ENCODE peak calls at places on chromosomes 3 and 15, in four cellular contexts. S, M, R and L are unnamed samples. For H3K9me3, the result is how much of the 10 kb centered on the place peaks cover.

GRCh38 chr3:52244061-52244628 is 1.4 kb upstream of the PPM1M start:
- DNase-seq in M (no peak), R (no peak), S (peak), L (peak)

GRCh38 chr3:72591522-72592421 is 256.5 kb downstream of the SHQ1 start:
- DNase-seq in R (peak), M (no peak), S (peak), L (peak)

GRCh38 chr15:48501208-48501607 is 144.3 kb downstream of the FBN1 start:
- DNase-seq in R (no peak), M (no peak), S (no peak), L (no peak)

GRCh38 chr15:82135645-82136044 is 89.8 kb upstream of the MEX3B start:
- DNase-seq in R (no peak), S (no peak), M (no peak), L (no peak)

GRCh38 chr15:39515765-39516164 is 65.1 kb upstream of the THBS1 start:
- DNase-seq in M (no peak), S (no peak), R (no peak), L (no peak)

GRCh38 chr3:87350367-87351199 is 74.2 kb upstream of the POU1F1 start:
- DNase-seq in R (peak), M (peak), S (peak), L (peak)

GRCh38 chr3:34365766-34366165 is 567.3 kb downstream of the PDCD6IP start:
- DNase-seq in S (no peak), M (no peak), R (no peak), L (no peak)

GRCh38 chr15:93027413-93027812 is 61.6 kb downstream of the RGMA start:
- DNase-seq in M (no peak), S (no peak), R (no peak), L (no peak)

GRCh38 chr15:77507151-77507847 is 86.6 kb downstream of the HMG20A start:
- DNase-seq in S (peak), M (no peak), R (no peak), L (no peak)

GRCh38 chr15:31307270-31308184 is 19.1 kb upstream of the KLF13 start:
- DNase-seq in R (no peak), M (no peak), S (no peak), L (no peak)

GRCh38 chr3:159859424-159859823 is 129.2 kb upstream of the IL12A start:
- DNase-seq in S (no peak), R (no peak), M (no peak), L (no peak)

GRCh38 chr3:159858650-159859049 is 130.0 kb upstream of the IL12A start:
- DNase-seq in M (no peak), R (no peak), S (no peak), L (no peak)

GRCh38 chr3:159856496-159857098 is 132.0 kb upstream of the IL12A start:
- DNase-seq in R (peak), M (no peak), S (no peak), L (no peak)

GRCh38 chr3:159855599-159856495 is 132.8 kb upstream of the IL12A start:
- DNase-seq in S (peak), R (peak), M (no peak), L (no peak)

GRCh38 chr3:159857840-159858239 is 130.8 kb upstream of the IL12A start:
- DNase-seq in S (no peak), M (no peak), R (no peak), L (no peak)
- H3K27ac ChIP-seq in S (no peak), M (no peak), R (no peak), L (no peak)

DNA sequence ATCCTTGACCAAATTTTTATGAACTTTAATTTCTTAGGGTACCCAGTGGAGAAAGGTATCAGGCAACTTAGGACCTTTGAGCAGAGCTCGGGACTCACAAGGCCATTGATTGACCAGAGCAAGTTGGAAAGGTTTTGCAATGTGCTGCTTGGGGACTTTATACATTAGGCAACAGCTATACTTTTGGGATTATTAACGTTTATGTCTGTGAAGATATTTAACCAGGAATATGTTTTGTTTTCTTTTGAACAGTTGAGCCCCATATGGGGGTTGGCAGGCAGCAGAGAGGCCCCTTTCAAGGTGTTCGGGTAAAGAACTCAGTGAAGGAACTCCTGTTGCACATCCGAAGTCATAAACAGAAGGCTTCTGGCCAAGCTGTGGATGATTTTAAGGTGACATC is 2.5 kb downstream of the NFKBIZ start:
- DNase-seq in R (no peak), S (no peak), M (no peak), L (no peak)
- H3K4me2 ChIP-seq in R (peak), S (peak), M (peak), L (peak)

GRCh38 chr15:27889258-27889657 is 209.9 kb downstream of the OCA2 start:
- DNase-seq in S (peak), M (no peak), R (no peak), L (no peak)
- H3K9me3 ChIP-seq in S (under half), M (under half), R (under half), L (under half)

DNA sequence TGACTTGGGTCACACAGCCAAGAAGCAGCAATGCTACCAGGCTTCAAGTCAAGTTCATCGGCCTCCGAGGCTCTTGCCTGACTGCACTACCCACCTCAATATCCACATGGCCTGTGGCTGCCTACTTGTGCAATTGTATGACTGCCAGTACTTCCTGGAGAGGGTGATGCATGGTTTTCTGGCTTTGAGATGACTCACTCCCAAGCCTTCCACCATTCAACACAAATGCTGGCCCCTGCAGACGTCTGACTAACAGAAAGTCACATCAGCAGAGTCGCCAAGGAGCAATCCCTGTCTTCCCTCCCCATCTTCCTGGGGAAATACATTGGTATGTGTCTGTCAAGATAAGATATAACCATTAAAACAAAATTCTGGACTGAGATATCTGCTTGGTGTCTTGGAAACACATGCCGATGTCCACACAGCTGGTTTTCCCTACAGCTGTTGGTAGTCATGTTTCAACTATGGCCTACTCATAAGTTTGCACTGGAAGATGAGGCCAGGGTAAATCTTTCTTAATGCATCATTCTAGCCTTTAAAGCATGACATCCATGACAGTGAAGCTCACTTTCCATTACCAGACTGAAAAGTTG is 79.6 kb upstream of the SPATA12 start:
- DNase-seq in S (peak), M (no peak), R (no peak), L (peak)
- H3K27ac ChIP-seq in S (peak), M (no peak), R (no peak), L (peak)

GRCh38 chr15:100537326-100537725 is 8.6 kb upstream of the CERS3 start:
- DNase-seq in S (no peak), R (no peak), M (no peak), L (no peak)
- H3K4me2 ChIP-seq in S (no peak), R (no peak), M (no peak), L (no peak)

DNA sequence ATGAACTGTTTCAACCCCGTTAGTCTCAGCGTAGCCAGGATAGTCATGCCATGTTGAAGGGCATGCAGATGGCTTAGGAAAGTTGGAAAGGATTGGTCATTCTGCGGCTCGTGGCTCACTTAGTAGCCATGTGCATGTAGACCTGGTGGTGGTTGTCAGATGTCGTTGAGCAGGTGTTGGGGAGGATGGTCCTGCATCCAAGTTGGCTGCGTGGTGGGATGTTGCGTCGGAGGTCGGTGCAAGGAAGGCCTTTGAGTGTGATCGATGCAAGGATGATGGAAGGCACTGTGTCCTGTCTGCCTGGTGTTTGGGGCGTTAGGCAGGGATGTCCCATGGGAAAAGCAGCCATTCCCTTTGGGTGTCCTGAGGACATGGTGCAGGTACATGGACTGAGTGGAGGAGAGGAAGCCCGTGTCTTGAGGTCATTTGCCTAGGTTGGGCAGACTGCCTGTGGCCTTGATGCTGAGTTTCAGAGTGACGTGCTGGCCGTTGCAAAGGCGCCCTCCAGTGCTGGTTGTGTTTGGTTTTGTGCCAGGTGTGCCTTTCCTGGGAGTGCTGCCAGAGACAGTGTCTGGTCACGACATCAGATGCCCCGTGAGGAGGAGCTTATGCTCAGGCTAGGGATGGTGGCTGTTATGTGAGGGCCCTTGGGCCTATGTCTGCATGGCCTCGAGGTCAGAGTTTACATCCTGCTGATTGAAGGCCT is 103.4 kb downstream of the SNRPN start:
- DNase-seq in S (no peak), R (no peak), M (no peak), L (no peak)
- H3K9me3 ChIP-seq in S (half or more), R (under half), M (half or more), L (half or more)

DNA sequence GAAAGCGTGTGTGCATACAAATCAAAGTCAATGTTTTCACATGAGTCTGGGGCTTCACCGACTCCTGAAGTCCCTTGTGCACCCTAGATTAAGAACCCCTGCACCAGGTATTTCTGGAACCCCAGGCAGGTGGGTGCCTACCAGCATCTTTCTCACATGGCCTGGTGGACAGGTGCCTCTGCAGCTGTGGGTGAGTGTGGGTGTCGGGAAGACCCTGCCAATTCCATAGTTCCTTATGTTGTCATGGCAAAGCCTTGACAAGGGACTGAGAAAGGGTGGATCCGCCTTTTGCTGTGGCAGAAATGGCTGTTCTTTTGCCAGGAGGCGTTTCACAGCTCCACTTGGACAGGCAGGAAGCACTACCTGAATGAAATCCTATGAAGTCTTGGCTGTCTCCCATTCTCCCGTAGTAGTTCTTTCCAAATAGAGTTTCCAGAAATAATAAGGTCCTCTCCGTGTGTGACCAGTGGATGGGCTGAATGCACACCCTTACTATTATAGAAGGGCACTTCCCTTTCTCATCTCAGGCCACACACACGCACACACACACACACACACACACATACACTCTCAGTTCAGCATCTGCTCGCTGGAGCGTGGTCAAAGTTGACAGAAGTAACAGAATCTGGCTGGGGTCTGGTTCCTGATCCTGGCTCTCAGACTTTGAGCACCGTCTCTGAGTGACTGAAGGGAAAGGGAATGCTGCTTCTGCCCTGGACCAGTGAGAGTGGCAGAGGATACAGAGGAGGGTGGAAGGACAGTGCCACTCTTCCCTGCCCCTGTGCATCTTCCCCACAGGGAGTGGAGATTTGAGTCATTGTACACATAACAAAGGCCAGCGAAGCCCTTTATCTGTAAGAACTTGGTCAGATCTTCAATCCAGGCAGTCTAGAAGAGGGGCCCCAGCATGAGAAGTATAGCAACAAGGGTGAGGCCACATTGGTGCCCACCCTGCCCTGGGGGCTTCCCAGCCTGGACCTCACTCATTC is 38.7 kb downstream of the PDIA5 start:
- DNase-seq in R (peak), S (no peak), M (no peak), L (no peak)
- H3K27ac ChIP-seq in R (no peak), S (no peak), M (no peak), L (peak)

DNA sequence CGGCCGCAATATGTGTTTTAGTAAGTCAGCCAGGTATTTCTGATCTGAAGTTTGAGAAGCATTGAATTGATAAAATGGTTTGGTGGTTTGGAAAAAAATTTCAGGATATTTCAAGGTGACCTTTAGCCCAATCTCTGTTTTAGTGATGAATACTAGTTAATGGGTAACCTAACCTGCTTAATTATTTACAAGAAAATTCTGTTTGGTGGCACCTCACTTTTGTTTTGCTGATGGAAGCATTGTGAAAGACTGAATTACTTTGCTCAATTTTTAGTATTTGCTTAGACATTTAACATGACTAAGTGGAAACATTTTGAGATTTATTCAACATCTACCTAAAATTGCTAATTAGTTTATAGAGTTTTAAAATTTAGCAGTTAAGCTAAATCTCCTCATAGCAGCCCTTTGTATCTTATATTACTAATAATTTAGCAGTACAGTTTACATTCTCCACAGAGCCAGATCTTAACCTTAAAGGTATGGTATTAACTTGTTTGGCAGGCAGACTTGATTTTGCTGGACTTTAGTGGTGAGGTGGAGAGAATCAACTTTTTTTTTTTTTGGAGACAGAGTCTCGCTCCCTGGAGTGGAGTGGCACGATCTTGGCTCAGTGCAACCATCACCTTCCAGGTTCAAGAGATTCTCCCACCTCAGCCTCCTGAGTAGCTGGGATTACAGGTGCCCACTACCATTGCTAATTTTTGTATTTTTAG is 35.4 kb downstream of the GRAMD1C start:
- DNase-seq in S (no peak), R (no peak), M (peak), L (no peak)
- H3K4me2 ChIP-seq in S (no peak), R (no peak), M (peak), L (no peak)